ENCODE peak calls at places on chromosome 1, in four cellular contexts. One of them, this sample, is unnamed.
A peak's percentile ranks its signal among the peaks of the same experiment; 100 is the strongest.

GRCh38 chr1:21625390-21626190 is 43.6 kb downstream of the RAP1GAP start:
- DNase-seq in choroid plexus epithelial cell: no peak
- DNase-seq in stimulated activated CD4-positive, alpha-beta T cell treated with anti-CD3 and anti-CD28 coated beads, Interleukin-4, amount 100 ng/mL, for 48 hours: no peak
- DNase-seq in BE2C: no peak
- DNase-seq in this sample: no peak

GRCh38 chr1:8712413-8713229 is 104.8 kb downstream of the RERE start:
- DNase-seq in choroid plexus epithelial cell: peak; percentile 92
- DNase-seq in stimulated activated CD4-positive, alpha-beta T cell treated with anti-CD3 and anti-CD28 coated beads, Interleukin-4, amount 100 ng/mL, for 48 hours: no peak
- DNase-seq in BE2C: no peak
- DNase-seq in this sample: no peak

GRCh38 chr1:187680823-187681222 is 852.1 kb downstream of the PLA2G4A start:
- DNase-seq in choroid plexus epithelial cell: peak; percentile 94
- DNase-seq in stimulated activated CD4-positive, alpha-beta T cell treated with anti-CD3 and anti-CD28 coated beads, Interleukin-4, amount 100 ng/mL, for 48 hours: no peak
- DNase-seq in BE2C: no peak
- DNase-seq in this sample: no peak

GRCh38 chr1:82099170-82099569 is 298.4 kb downstream of the ADGRL2 start:
- DNase-seq in choroid plexus epithelial cell: no peak
- DNase-seq in stimulated activated CD4-positive, alpha-beta T cell treated with anti-CD3 and anti-CD28 coated beads, Interleukin-4, amount 100 ng/mL, for 48 hours: no peak
- DNase-seq in BE2C: no peak
- DNase-seq in this sample: no peak

GRCh38 chr1:204988201-204988600 is 54.8 kb upstream of the CNTN2 start:
- DNase-seq in choroid plexus epithelial cell: no peak
- DNase-seq in stimulated activated CD4-positive, alpha-beta T cell treated with anti-CD3 and anti-CD28 coated beads, Interleukin-4, amount 100 ng/mL, for 48 hours: no peak
- DNase-seq in BE2C: no peak
- DNase-seq in this sample: no peak

GRCh38 chr1:210125143-210125542 is 107.5 kb upstream of the SERTAD4 start:
- DNase-seq in choroid plexus epithelial cell: no peak
- DNase-seq in stimulated activated CD4-positive, alpha-beta T cell treated with anti-CD3 and anti-CD28 coated beads, Interleukin-4, amount 100 ng/mL, for 48 hours: no peak
- DNase-seq in BE2C: no peak
- DNase-seq in this sample: no peak

GRCh38 chr1:53733975-53734649 is 4.9 kb downstream of the GLIS1 start:
- DNase-seq in choroid plexus epithelial cell: peak; percentile 62
- DNase-seq in stimulated activated CD4-positive, alpha-beta T cell treated with anti-CD3 and anti-CD28 coated beads, Interleukin-4, amount 100 ng/mL, for 48 hours: no peak
- DNase-seq in BE2C: no peak
- DNase-seq in this sample: no peak

GRCh38 chr1:18041107-18041506 is 66.5 kb upstream of the IGSF21 start:
- DNase-seq in choroid plexus epithelial cell: no peak
- DNase-seq in stimulated activated CD4-positive, alpha-beta T cell treated with anti-CD3 and anti-CD28 coated beads, Interleukin-4, amount 100 ng/mL, for 48 hours: no peak
- DNase-seq in BE2C: no peak
- DNase-seq in this sample: no peak

GRCh38 chr1:20702416-20702815 is 15.4 kb downstream of the KIF17 start:
- DNase-seq in choroid plexus epithelial cell: peak; percentile 57
- DNase-seq in stimulated activated CD4-positive, alpha-beta T cell treated with anti-CD3 and anti-CD28 coated beads, Interleukin-4, amount 100 ng/mL, for 48 hours: no peak
- DNase-seq in BE2C: no peak
- DNase-seq in this sample: no peak

GRCh38 chr1:52323731-52324130 is 42.3 kb downstream of the CC2D1B start:
- DNase-seq in choroid plexus epithelial cell: no peak
- DNase-seq in stimulated activated CD4-positive, alpha-beta T cell treated with anti-CD3 and anti-CD28 coated beads, Interleukin-4, amount 100 ng/mL, for 48 hours: no peak
- DNase-seq in BE2C: no peak
- DNase-seq in this sample: no peak

GRCh38 chr1:207888647-207889046 is 22.3 kb downstream of the CD34 start:
- DNase-seq in choroid plexus epithelial cell: no peak
- DNase-seq in stimulated activated CD4-positive, alpha-beta T cell treated with anti-CD3 and anti-CD28 coated beads, Interleukin-4, amount 100 ng/mL, for 48 hours: no peak
- DNase-seq in BE2C: no peak
- DNase-seq in this sample: peak; percentile 69

GRCh38 chr1:181015258-181015630 is 7.4 kb downstream of the STX6 start:
- DNase-seq in choroid plexus epithelial cell: no peak
- DNase-seq in stimulated activated CD4-positive, alpha-beta T cell treated with anti-CD3 and anti-CD28 coated beads, Interleukin-4, amount 100 ng/mL, for 48 hours: no peak
- DNase-seq in BE2C: no peak
- DNase-seq in this sample: no peak

GRCh38 chr1:214280386-214281029 is 451 bp upstream of the SMYD2 start:
- DNase-seq in choroid plexus epithelial cell: peak; percentile 60
- DNase-seq in stimulated activated CD4-positive, alpha-beta T cell treated with anti-CD3 and anti-CD28 coated beads, Interleukin-4, amount 100 ng/mL, for 48 hours: no peak
- DNase-seq in BE2C: no peak
- DNase-seq in this sample: peak; percentile 24

GRCh38 chr1:30695481-30695880 is 27.9 kb downstream of the MATN1 start:
- DNase-seq in choroid plexus epithelial cell: no peak
- DNase-seq in stimulated activated CD4-positive, alpha-beta T cell treated with anti-CD3 and anti-CD28 coated beads, Interleukin-4, amount 100 ng/mL, for 48 hours: no peak
- DNase-seq in BE2C: no peak
- DNase-seq in this sample: peak; percentile 66

GRCh38 chr1:181119076-181119989 is 30.8 kb downstream of the IER5 start:
- DNase-seq in choroid plexus epithelial cell: no peak
- DNase-seq in stimulated activated CD4-positive, alpha-beta T cell treated with anti-CD3 and anti-CD28 coated beads, Interleukin-4, amount 100 ng/mL, for 48 hours: no peak
- DNase-seq in BE2C: no peak
- DNase-seq in this sample: no peak

GRCh38 chr1:163796394-163796821 is 474.7 kb downstream of the NUF2 start:
- DNase-seq in choroid plexus epithelial cell: no peak
- DNase-seq in stimulated activated CD4-positive, alpha-beta T cell treated with anti-CD3 and anti-CD28 coated beads, Interleukin-4, amount 100 ng/mL, for 48 hours: no peak
- DNase-seq in BE2C: no peak
- DNase-seq in this sample: no peak

GRCh38 chr1:228647523-228648444 is 87.5 kb upstream of the RHOU start:
- DNase-seq in choroid plexus epithelial cell: peak; percentile 57
- DNase-seq in stimulated activated CD4-positive, alpha-beta T cell treated with anti-CD3 and anti-CD28 coated beads, Interleukin-4, amount 100 ng/mL, for 48 hours: peak; percentile 10
- DNase-seq in BE2C: peak; percentile 69
- DNase-seq in this sample: no peak

GRCh38 chr1:243734311-243734700 is 115.7 kb downstream of the AKT3 start:
- DNase-seq in choroid plexus epithelial cell: peak; percentile 52
- DNase-seq in stimulated activated CD4-positive, alpha-beta T cell treated with anti-CD3 and anti-CD28 coated beads, Interleukin-4, amount 100 ng/mL, for 48 hours: no peak
- DNase-seq in BE2C: no peak
- DNase-seq in this sample: no peak

GRCh38 chr1:181100015-181100905 is 11.8 kb downstream of the IER5 start:
- DNase-seq in choroid plexus epithelial cell: no peak
- DNase-seq in stimulated activated CD4-positive, alpha-beta T cell treated with anti-CD3 and anti-CD28 coated beads, Interleukin-4, amount 100 ng/mL, for 48 hours: peak; percentile 36
- DNase-seq in BE2C: peak; percentile 61
- DNase-seq in this sample: no peak

GRCh38 chr1:89728381-89728780 is 92.5 kb upstream of the LRRC8D start:
- DNase-seq in choroid plexus epithelial cell: no peak
- DNase-seq in stimulated activated CD4-positive, alpha-beta T cell treated with anti-CD3 and anti-CD28 coated beads, Interleukin-4, amount 100 ng/mL, for 48 hours: no peak
- DNase-seq in BE2C: no peak
- DNase-seq in this sample: no peak

GRCh38 chr1:9004031-9004730 is 22.0 kb downstream of the SLC2A7 start:
- DNase-seq in choroid plexus epithelial cell: no peak
- DNase-seq in stimulated activated CD4-positive, alpha-beta T cell treated with anti-CD3 and anti-CD28 coated beads, Interleukin-4, amount 100 ng/mL, for 48 hours: no peak
- DNase-seq in BE2C: no peak
- DNase-seq in this sample: no peak

GRCh38 chr1:200561856-200562214 is 58.7 kb downstream of the KIF14 start:
- DNase-seq in choroid plexus epithelial cell: no peak
- DNase-seq in stimulated activated CD4-positive, alpha-beta T cell treated with anti-CD3 and anti-CD28 coated beads, Interleukin-4, amount 100 ng/mL, for 48 hours: no peak
- DNase-seq in BE2C: no peak
- DNase-seq in this sample: no peak

GRCh38 chr1:87252406-87252805 is 76.3 kb upstream of the LMO4 start:
- DNase-seq in choroid plexus epithelial cell: peak; percentile 41
- DNase-seq in stimulated activated CD4-positive, alpha-beta T cell treated with anti-CD3 and anti-CD28 coated beads, Interleukin-4, amount 100 ng/mL, for 48 hours: no peak
- DNase-seq in BE2C: no peak
- DNase-seq in this sample: no peak

This sample was measured in psoas muscle.